ENCODE peak calls at places on chromosomes 11 and 22, in seven cellular contexts. E, T, H, P, X, R and D are unnamed samples.

GRCh38 chr22:35587447-35587870 is 29.7 kb downstream of the MB start:
- DNase-seq in E (no peak), T (peak; percentile 86), H (no peak), P (no peak), X (no peak), R (peak; percentile 86), D (no peak)

GRCh38 chr11:46504817-46505613 is 88.8 kb downstream of the AMBRA1 start:
- DNase-seq in E (peak; percentile 44), T (no peak), H (no peak), P (no peak), X (peak; percentile 84), R (no peak), D (no peak)

GRCh38 chr11:57342702-57343101 is 4.5 kb downstream of the P2RX3 start:
- DNase-seq in E (no peak), T (no peak), H (no peak), P (no peak), X (no peak), R (no peak), D (no peak)

GRCh38 chr22:36281726-36282077 is 28.8 kb downstream of the APOL1 start:
- DNase-seq in E (no peak), T (no peak), H (no peak), P (no peak), X (no peak), R (no peak), D (no peak)

GRCh38 chr11:65574963-65575567 is 788 bp upstream of the EHBP1L1 start:
- DNase-seq in E (no peak), T (no peak), H (no peak), P (no peak), X (no peak), R (no peak), D (no peak)

GRCh38 chr11:113690619-113691569 is 15.2 kb downstream of the TMPRSS5 start:
- DNase-seq in E (peak; percentile 61), T (peak; percentile 56), H (peak; percentile 24), P (no peak), X (no peak), R (peak; percentile 80), D (no peak)

GRCh38 chr11:111334495-111335123 is 36.3 kb downstream of the POU2AF3 start:
- DNase-seq in E (no peak), T (no peak), H (no peak), P (no peak), X (no peak), R (peak; percentile 24), D (no peak)

GRCh38 chr11:3091081-3091845 is 34.0 kb upstream of the CARS1 start:
- DNase-seq in E (no peak), T (no peak), H (no peak), P (no peak), X (no peak), R (no peak), D (no peak)

GRCh38 chr11:96130061-96130460 is 206.2 kb upstream of the MTMR2 start:
- DNase-seq in E (no peak), T (no peak), H (no peak), P (no peak), X (no peak), R (no peak), D (no peak)

GRCh38 chr11:110947100-110947499 is 234.9 kb upstream of the ARHGAP20 start:
- DNase-seq in E (no peak), T (peak; percentile 53), H (no peak), P (no peak), X (no peak), R (no peak), D (no peak)

GRCh38 chr11:107275632-107276031 is 182.0 kb downstream of the CWF19L2 start:
- DNase-seq in E (no peak), T (no peak), H (no peak), P (no peak), X (no peak), R (no peak), D (no peak)

GRCh38 chr11:17244046-17244445 is 32.5 kb upstream of the NUCB2 start:
- DNase-seq in E (peak; percentile 32), T (no peak), H (no peak), P (no peak), X (no peak), R (no peak), D (no peak)

GRCh38 chr11:44351006-44351660 is 41.2 kb upstream of the ALX4 start:
- DNase-seq in E (peak; percentile 46), T (no peak), H (no peak), P (no peak), X (no peak), R (no peak), D (no peak)

GRCh38 chr11:62142921-62143320 is 19.1 kb downstream of the INCENP start:
- DNase-seq in E (no peak), T (no peak), H (no peak), P (no peak), X (no peak), R (peak; percentile 18), D (no peak)

GRCh38 chr11:66478823-66479740 is 1.2 kb upstream of the DPP3 start:
- DNase-seq in E (peak; percentile 72), T (peak; percentile 55), H (no peak), P (no peak), X (no peak), R (peak; percentile 71), D (no peak)

GRCh38 chr11:128472128-128473110 is 114.9 kb downstream of the ETS1 start:
- DNase-seq in E (peak; percentile 56), T (no peak), H (no peak), P (no peak), X (no peak), R (no peak), D (no peak)

GRCh38 chr22:38201718-38202436 is at the start of gene MAFF:
- DNase-seq in E (peak; percentile 98), T (peak; percentile 97), H (peak; percentile 87), P (peak; percentile 95), X (peak; percentile 93), R (peak; percentile 91), D (peak; percentile 86)

GRCh38 chr11:120959189-120959588 is 64.7 kb upstream of the TBCEL start:
- DNase-seq in E (no peak), T (no peak), H (no peak), P (no peak), X (no peak), R (no peak), D (no peak)
- TF ChIP-seq CTCF in E (no peak), T (no peak), H (no peak), P (no peak), X (no peak), R (no peak), D (no peak)

GRCh38 chr22:32385681-32386080 is 26.4 kb downstream of the RTCB start:
- DNase-seq in E (no peak), T (no peak), H (no peak), P (no peak), X (no peak), R (no peak), D (no peak)

GRCh38 chr22:32395107-32395506 is 16.9 kb downstream of the RTCB start:
- DNase-seq in E (no peak), T (no peak), H (no peak), P (no peak), X (no peak), R (no peak), D (no peak)

GRCh38 chr22:32389685-32390084 is 22.4 kb downstream of the RTCB start:
- DNase-seq in E (no peak), T (no peak), H (peak; percentile 30), P (no peak), X (no peak), R (peak; percentile 24), D (no peak)
- TF ChIP-seq CTCF in E (peak; percentile 17), T (no peak), H (peak; percentile 59), P (peak; percentile 32), X (peak; percentile 38), R (peak; percentile 61), D (peak; percentile 16)

GRCh38 chr11:36280531-36280930 is 8.7 kb downstream of the COMMD9 start:
- DNase-seq in E (no peak), T (no peak), H (no peak), P (no peak), X (no peak), R (no peak), D (no peak)

GRCh38 chr11:36282926-36283325 is 6.3 kb downstream of the COMMD9 start:
- DNase-seq in E (no peak), T (no peak), H (no peak), P (no peak), X (no peak), R (no peak), D (no peak)

GRCh38 chr11:36273110-36273509 is 16.1 kb downstream of the COMMD9 start:
- DNase-seq in E (no peak), T (no peak), H (no peak), P (no peak), X (no peak), R (no peak), D (no peak)

GRCh38 chr11:36281850-36282249 is 7.4 kb downstream of the COMMD9 start:
- DNase-seq in E (no peak), T (no peak), H (no peak), P (no peak), X (no peak), R (no peak), D (no peak)

DNA sequence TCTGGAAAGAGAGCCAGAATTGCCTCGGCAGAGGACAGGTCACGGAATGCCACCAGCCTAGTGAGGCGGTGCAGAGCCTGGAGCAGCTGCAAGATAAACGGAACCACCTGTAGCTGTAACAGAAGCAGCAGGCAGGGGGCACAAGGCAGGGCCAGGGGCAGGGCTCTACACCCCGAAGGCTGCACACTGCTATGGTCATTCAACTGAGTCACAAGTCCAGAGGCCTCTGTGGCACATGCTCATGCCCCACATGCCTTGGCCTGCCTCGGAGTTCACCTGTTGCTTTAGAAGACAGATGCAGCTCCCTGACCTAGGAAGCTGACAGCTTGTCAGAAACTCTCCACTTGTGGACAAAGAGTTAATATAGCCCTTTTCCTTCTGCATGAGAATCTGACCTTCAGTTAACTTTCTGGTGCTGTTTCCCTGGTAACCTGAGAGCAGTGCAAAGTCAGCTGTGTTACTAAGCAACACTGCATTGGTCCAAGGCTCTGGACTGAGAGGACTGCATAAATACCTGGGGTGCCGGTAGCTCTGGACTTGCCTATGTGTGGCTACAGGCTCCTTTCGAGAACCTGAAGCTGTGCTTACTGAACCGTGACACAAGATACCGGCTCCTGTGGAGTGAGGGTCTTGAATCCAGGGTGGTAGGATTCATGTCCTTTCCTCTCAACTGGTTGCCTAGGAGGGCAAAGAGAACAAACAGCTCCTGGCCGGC is 10.5 kb downstream of the COMMD9 start:
- DNase-seq in E (no peak), T (no peak), H (no peak), P (no peak), X (no peak), R (no peak), D (no peak)
- TF ChIP-seq CTCF in E (no peak), T (no peak), H (peak; percentile 39), P (no peak), X (no peak), R (no peak), D (no peak)

DNA sequence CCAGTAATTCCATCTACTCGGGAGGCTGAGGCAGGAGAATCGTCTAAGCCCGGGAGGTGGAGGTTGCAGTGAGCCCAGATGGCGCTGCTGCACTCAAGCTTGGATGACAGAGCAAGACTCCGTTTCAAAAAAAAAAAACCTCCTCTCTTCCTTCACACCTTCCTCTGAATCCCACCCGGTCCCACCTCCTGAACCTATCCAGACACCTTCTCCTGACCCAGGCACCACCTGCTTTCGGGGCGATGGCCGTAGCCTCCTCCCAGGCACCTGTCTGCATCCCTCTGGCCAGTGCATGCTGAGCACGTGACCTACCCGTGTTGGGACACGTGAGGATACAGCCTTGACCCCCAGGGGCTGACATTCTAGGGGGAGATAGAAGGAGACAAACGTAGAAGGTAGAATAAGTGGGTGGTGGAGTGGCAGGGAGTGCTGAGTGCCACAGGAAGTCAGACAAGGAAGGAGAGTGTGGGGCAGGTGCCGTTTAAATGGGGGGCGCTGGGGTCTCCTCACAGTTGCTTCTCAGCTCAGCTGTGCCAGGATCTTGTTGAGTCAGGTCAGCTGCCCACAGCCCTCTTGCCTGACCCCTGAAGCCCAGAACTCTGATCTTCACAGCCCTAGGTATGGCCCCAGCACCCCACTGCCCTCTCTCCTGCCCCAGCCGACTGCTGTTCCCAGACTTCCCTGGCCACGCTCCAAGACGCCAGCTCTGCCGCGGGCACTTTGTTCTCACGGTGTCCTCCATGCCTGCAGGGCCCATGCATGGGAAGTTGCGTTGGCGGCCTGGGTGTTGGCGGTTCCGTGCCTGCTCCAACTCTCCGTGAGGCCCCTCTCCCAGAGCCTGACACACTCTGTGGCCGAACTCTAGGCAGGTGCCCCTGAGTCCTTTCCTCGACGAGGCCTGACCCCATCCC is 1.2 kb upstream of the MIOX start:
- DNase-seq in E (no peak), T (no peak), H (no peak), P (no peak), X (no peak), R (no peak), D (no peak)
- TF ChIP-seq CTCF in E (no peak), T (no peak), H (no peak), P (no peak), X (no peak), R (no peak), D (no peak)